ENCODE peak calls at places on chromosomes 6 and 20, in four cellular contexts. X, E, I and N are unnamed samples.

GRCh38 chr6:101994521-101994920 is 601.0 kb downstream of the GRIK2 start:
- DNase-seq in X (no peak), E (no peak), I (no peak), N (no peak)

GRCh38 chr6:19356692-19357091 is 480.5 kb upstream of the ID4 start:
- DNase-seq in X (no peak), E (peak), I (no peak), N (no peak)

GRCh38 chr6:12585497-12585958 is 131.0 kb upstream of the PHACTR1 start:
- DNase-seq in X (peak), E (no peak), I (no peak), N (no peak)

GRCh38 chr20:22567944-22568871 is 16.2 kb downstream of the FOXA2 start:
- DNase-seq in X (peak), E (no peak), I (no peak), N (no peak)

GRCh38 chr6:73766040-73766439 is 70.0 kb downstream of the CD109 start:
- DNase-seq in X (no peak), E (no peak), I (no peak), N (no peak)

GRCh38 chr6:41723178-41723935 is 12.1 kb downstream of the TFEB start:
- DNase-seq in X (peak), E (peak), I (peak), N (peak)

GRCh38 chr20:38200646-38201045 is 35.6 kb upstream of the TGM2 start:
- DNase-seq in X (no peak), E (no peak), I (no peak), N (no peak)

GRCh38 chr6:111238464-111239119 is 151.3 kb downstream of the SLC16A10 start:
- DNase-seq in X (no peak), E (peak), I (no peak), N (peak)

GRCh38 chr20:45322952-45323383 is 14.9 kb upstream of the MATN4 start:
- DNase-seq in X (peak), E (peak), I (no peak), N (peak)

GRCh38 chr6:130118236-130118635 is 99.9 kb downstream of the L3MBTL3 start:
- DNase-seq in X (no peak), E (no peak), I (no peak), N (no peak)

GRCh38 chr20:33337119-33337518 is 54.1 kb downstream of the BPIFB1 start:
- DNase-seq in X (no peak), E (peak), I (no peak), N (no peak)

GRCh38 chr6:155143610-155144106 is 120.2 kb upstream of the CLDN20 start:
- DNase-seq in X (no peak), E (no peak), I (no peak), N (no peak)

GRCh38 chr20:17615645-17616479 is 46.0 kb downstream of the DSTN start:
- DNase-seq in X (peak), E (no peak), I (no peak), N (no peak)

GRCh38 chr20:52312131-52312729 is 120.7 kb upstream of the ZFP64 start:
- DNase-seq in X (peak), E (peak), I (peak), N (peak)

GRCh38 chr6:128357391-128358110 is 162.8 kb downstream of the PTPRK start:
- DNase-seq in X (no peak), E (no peak), I (no peak), N (no peak)

DNA sequence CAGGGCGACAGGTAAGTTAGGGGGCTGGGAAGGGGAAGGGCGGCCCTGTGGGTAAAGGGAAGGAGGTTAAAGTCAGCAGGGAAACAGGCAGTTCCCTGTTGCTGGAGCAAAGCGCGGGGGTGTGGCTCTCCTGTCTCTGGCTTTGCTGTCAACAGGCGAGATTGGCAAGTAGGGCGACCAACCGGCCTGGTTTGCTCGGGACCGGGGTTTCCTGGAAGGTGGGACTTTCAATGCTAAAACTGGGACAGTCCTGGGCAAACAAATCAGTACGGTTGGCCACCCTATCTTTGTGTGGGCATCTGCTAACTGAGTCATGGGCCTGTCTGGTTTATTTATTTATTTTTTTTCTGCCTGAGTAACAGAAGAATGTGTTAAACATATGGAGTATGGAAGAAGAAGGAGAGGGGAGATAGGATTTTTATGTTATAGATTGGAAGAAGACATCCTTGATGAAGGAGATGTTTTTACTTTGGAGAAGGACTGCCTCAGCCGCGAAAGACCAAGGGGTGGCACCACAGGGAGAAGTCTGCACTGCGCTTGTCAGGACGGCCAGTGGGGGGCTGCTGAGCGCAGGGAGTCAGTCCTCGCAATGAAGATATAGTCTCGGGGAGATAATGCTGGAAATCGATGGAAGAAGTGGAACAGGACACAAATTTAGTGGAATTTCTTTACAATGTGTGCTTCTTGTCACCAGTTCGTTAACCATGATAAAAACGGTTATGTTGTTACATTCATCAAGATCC is 43.4 kb upstream of the ESR1 start:
- DNase-seq in X (peak), E (peak), I (no peak), N (peak)
- H3K4me3 ChIP-seq in X (peak), E (peak), I (peak), N (peak)

DNA sequence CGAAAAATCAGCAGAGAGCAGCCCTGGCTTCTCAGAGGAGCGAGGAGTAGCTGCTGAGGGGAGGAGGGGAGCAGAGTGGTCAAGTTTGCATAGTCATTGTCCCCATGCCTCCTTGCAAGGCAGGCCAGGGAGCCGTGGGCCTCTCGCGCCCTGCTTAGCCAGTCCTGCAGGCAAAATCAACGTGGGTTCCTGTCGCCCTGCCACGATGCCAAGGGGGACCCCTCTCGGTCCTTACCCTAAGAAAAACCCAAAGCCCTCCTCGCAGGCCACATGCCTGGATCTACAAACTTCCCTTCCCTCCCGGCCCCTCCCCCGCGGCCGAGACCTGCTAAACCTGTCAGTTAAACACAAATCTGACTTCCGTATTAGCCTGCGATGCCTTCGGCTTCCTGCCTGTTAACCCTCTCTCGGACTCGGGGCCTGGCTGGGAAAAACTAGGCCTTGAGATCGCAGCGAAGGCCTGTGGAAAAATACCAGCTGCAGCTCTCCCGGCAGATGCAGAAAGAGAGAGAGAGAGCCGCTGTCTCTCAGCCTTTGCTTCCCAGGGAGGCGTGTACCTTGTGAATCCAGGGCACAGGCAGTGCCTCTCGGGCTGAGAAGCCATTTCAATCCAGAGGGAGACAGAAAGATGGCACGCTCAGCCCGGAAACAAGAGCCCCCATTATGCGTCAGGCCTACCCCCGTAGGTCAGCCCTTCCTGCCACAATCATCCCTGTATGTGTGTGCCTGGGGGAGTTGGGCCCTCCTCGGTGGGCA is 975 bp upstream of the ZMYND8 start:
- DNase-seq in X (peak), E (peak), I (no peak), N (peak)
- H3K4me3 ChIP-seq in X (peak), E (peak), I (peak), N (no peak)

GRCh38 chr6:149898966-149899365 is 1.1 kb upstream of the RAET1E start:
- DNase-seq in X (no peak), E (no peak), I (no peak), N (no peak)

GRCh38 chr6:149897015-149897697 is 757 bp downstream of the RAET1E start:
- DNase-seq in X (peak), E (peak), I (peak), N (peak)

GRCh38 chr6:149896491-149896890 is 1.4 kb downstream of the RAET1E start:
- DNase-seq in X (no peak), E (peak), I (no peak), N (peak)

GRCh38 chr6:149899486-149899885 is 1.6 kb upstream of the RAET1E start:
- DNase-seq in X (no peak), E (no peak), I (no peak), N (no peak)

GRCh38 chr6:149897855-149898744 is at the start of gene RAET1E:
- DNase-seq in X (no peak), E (no peak), I (no peak), N (no peak)
- H3K4me3 ChIP-seq in X (peak), E (peak), I (peak), N (peak)

DNA sequence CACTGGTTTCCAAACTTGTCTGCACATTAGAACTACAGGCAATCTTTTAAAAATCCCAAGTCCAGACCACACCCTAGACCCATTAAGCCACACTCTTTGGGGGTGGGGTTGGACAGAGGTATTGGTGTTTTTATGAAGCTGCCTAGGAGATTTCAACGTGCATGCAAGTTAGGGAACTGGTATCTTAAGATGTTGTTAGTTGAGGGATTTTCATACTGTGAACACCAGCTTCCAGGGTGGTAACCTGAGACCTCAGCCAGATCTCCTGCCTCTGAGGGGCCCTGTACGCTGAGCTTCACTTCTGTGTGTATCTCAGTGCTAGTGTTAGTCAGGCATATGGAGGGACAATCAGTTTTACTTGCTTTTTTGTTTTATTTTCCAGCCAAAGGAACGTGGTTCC is 138.0 kb downstream of the UTRN start:
- DNase-seq in X (no peak), E (no peak), I (no peak), N (no peak)
- H3K4me3 ChIP-seq in X (no peak), E (no peak), I (no peak), N (no peak)

DNA sequence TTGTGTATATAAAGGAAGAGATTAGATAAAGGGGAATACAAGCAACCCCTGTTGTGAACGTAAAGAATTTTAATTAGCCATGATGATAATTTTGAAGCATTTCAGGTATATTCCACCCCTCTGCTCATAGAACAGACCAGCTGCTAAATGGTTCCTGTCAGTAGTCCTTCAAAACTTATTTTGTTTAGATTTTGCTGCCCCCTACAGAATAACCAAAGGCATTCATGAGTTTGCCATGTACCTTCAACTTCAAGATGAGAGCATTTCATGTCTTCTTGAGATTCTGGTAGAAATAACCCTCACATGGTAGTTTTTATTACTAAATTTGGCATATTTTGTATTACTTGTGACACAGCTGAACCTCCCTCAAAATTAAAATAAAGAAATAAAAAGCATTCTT is 1586.7 kb downstream of the HACE1 start:
- DNase-seq in X (no peak), E (no peak), I (no peak), N (no peak)
- H3K4me3 ChIP-seq in X (no peak), E (no peak), I (no peak), N (no peak)

GRCh38 chr6:165805067-165805525 is 142.1 kb upstream of the PDE10A start:
- DNase-seq in X (no peak), E (no peak), I (no peak), N (no peak)
- H3K4me3 ChIP-seq in X (peak), E (no peak), I (no peak), N (no peak)